ENCODE peak calls at places on chromosomes 2 and 18, in four cellular contexts. N is astrocyte of the spinal cord, D is endothelial cell, Y is bronchial epithelial cell. A is an unnamed sample.

GRCh38 chr2:57139179-57139578 is 907.4 kb upstream of the VRK2 start:
- DNase-seq in N (no peak), D (no peak), Y (peak), A (no peak)

GRCh38 chr2:238462782-238463396 is 36.2 kb downstream of the ASB1 start:
- DNase-seq in Y (peak), D (no peak), N (peak), A (no peak)

GRCh38 chr2:145140658-145141057 is 620.7 kb upstream of the ZEB2 start:
- DNase-seq in Y (no peak), N (no peak), D (no peak), A (no peak)

GRCh38 chr2:69211111-69211510 is 175.9 kb downstream of the GFPT1 start:
- DNase-seq in D (no peak), N (no peak), Y (no peak), A (no peak)

GRCh38 chr18:36095936-36096519 is 28.7 kb upstream of the RPRD1A start:
- DNase-seq in N (peak), D (no peak), Y (peak), A (peak)

GRCh38 chr2:207955456-207955855 is 69.9 kb downstream of the PLEKHM3 start:
- DNase-seq in D (no peak), N (no peak), Y (no peak), A (no peak)

GRCh38 chr2:7007846-7008741 is 90.9 kb downstream of the RNF144A start:
- DNase-seq in Y (no peak), D (no peak), N (peak), A (peak)

GRCh38 chr18:1383465-1383864 is 478.8 kb downstream of the ADCYAP1 start:
- DNase-seq in D (no peak), N (no peak), Y (no peak), A (no peak)

GRCh38 chr18:44536041-44536440 is 144.6 kb upstream of the SETBP1 start:
- DNase-seq in N (peak), D (no peak), Y (peak), A (peak)

GRCh38 chr2:158205215-158205614 is 103.5 kb downstream of the UPP2 start:
- DNase-seq in Y (no peak), N (peak), D (no peak), A (no peak)

GRCh38 chr18:63016270-63016669 is 300.9 kb downstream of the PHLPP1 start:
- DNase-seq in Y (peak), N (peak), D (peak), A (peak)

GRCh38 chr2:169362346-169363026 is at the start of gene LRP2:
- DNase-seq in Y (no peak), N (peak), D (peak), A (no peak)

GRCh38 chr2:190718652-190719526 is 70.0 kb downstream of the NAB1 start:
- DNase-seq in D (no peak), N (peak), Y (peak), A (no peak)

GRCh38 chr2:154837035-154837434 is 138.5 kb downstream of the KCNJ3 start:
- DNase-seq in D (no peak), N (no peak), Y (no peak), A (no peak)

GRCh38 chr18:48994044-48994651 is 43.4 kb upstream of the SMAD7 start:
- DNase-seq in N (peak), D (no peak), Y (peak), A (peak)

GRCh38 chr2:149388120-149388816 is 57.9 kb downstream of the LYPD6 start:
- DNase-seq in N (no peak), Y (no peak), D (no peak), A (no peak)

GRCh38 chr2:107585851-107586250 is 240.8 kb upstream of the RGPD4 start:
- DNase-seq in N (peak), Y (peak), D (no peak), A (no peak)

GRCh38 chr2:225864394-225864793 is 464.9 kb downstream of the NYAP2 start:
- DNase-seq in D (no peak), Y (no peak), N (no peak), A (no peak)

GRCh38 chr2:18910843-18911242 is 321.5 kb upstream of the NT5C1B start:
- DNase-seq in D (no peak), Y (peak), N (peak), A (peak)

GRCh38 chr2:64018715-64019082 is 529 bp downstream of the VPS54 start:
- DNase-seq in D (no peak), Y (peak), N (peak), A (no peak)

GRCh38 chr2:47688561-47688960 is 94.4 kb upstream of the MSH6 start:
- DNase-seq in Y (no peak), D (peak), N (peak), A (no peak)

GRCh38 chr2:25347205-25347815 is 5.6 kb upstream of the DNMT3A start:
- DNase-seq in N (no peak), D (no peak), Y (peak), A (no peak)

GRCh38 chr2:163039266-163039665 is 200.7 kb upstream of the KCNH7 start:
- DNase-seq in N (no peak), D (no peak), Y (no peak), A (no peak)

DNA sequence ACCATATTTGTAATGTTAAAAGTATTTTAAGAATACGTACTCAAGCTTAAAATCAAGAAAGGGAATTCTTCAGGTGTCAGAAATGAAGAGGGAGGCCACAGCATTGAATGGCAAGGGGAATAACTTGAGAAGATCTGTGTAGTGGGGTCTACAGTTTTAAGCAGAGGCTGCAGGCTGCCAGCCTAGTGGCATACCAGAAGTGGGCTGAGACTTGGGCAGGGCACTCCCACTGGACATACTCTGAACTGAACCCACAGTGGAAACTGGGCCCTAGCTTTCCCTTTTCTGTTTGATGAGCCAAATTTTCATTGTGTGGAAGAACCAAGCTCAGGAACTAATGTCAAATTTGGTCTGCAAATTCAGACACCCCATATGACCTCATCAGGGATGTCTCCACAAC is 238.8 kb downstream of the PTPRM start:
- DNase-seq in D (no peak), N (no peak), Y (no peak), A (no peak)
- TF ChIP-seq CTCF in D (peak), N (no peak), Y (no peak), A (no peak)

GRCh38 chr18:78659748-78660147 is 319.9 kb upstream of the SALL3 start:
- DNase-seq in D (no peak), N (no peak), Y (no peak), A (no peak)
- TF ChIP-seq CTCF in D (no peak), N (no peak), Y (no peak), A (no peak)

GRCh38 chr2:122144884-122145283 is 389.4 kb downstream of the TSN start:
- DNase-seq in N (no peak), Y (no peak), D (no peak), A (no peak)

GRCh38 chr2:122150546-122150945 is 395.1 kb downstream of the TSN start:
- DNase-seq in D (no peak), Y (no peak), N (no peak), A (no peak)

GRCh38 chr2:122148128-122148792 is 392.8 kb downstream of the TSN start:
- DNase-seq in D (no peak), N (no peak), Y (no peak), A (no peak)

DNA sequence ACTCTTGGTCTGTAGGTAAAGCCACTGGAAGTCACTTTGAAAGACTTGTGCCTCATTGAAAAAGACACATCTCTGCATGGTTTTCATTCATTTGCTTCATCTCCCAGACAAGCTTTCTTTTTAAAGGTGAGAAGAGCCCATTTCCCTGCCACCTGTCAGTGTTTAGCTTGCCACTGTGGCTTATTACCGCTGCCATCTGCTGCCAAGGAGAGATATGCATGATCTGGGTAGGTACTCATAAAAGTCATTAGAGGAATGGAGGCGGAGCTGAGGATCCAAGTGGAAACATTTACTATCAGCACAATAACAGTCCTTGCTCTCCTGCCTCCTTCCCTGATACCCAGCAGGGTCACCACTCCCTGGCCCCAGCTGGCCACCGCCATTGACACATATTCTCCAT is 390.4 kb downstream of the TSN start:
- DNase-seq in N (no peak), Y (no peak), D (no peak), A (no peak)
- TF ChIP-seq CTCF in N (no peak), Y (no peak), D (no peak), A (no peak)

GRCh38 chr2:146412625-146413024 is 1432.2 kb upstream of the ACVR2A start:
- DNase-seq in N (no peak), D (no peak), Y (no peak), A (no peak)
- TF ChIP-seq CTCF in N (no peak), D (peak), Y (no peak), A (no peak)

GRCh38 chr2:174076040-174076439 is 110.9 kb upstream of the SP3 start:
- DNase-seq in Y (peak), D (no peak), N (no peak), A (no peak)

GRCh38 chr2:174076948-174077347 is 111.8 kb upstream of the SP3 start:
- DNase-seq in Y (no peak), N (no peak), D (no peak), A (no peak)

GRCh38 chr2:174080672-174081121 is 115.5 kb upstream of the SP3 start:
- DNase-seq in N (no peak), D (no peak), Y (no peak), A (no peak)

GRCh38 chr2:174074831-174075230 is 109.7 kb upstream of the SP3 start:
- DNase-seq in Y (no peak), D (no peak), N (no peak), A (no peak)

DNA sequence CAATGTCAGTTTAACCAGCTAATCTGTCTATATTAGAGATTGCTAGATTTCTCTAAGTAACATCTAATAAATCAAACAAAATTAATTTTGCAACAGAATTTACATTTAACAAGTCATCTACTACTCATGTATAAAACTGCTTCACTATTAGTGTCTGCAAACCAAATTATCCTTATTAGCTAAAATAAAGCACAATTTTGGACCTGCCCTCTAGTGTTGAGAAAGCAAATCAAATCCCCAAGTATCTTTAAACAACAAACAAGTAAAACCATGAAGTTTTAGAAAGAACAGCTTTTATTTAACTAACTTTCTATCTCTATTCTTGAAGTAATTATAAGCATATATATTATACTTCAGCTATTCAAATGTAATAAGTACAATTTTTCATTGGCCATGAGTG is 113.1 kb upstream of the SP3 start:
- DNase-seq in D (no peak), Y (no peak), N (peak), A (no peak)
- TF ChIP-seq CTCF in D (peak), Y (peak), N (peak), A (peak)

GRCh38 chr2:11835403-11835802 is 89.0 kb downstream of the LPIN1 start:
- DNase-seq in N (no peak), Y (no peak), D (no peak), A (no peak)
- TF ChIP-seq CTCF in N (peak), Y (no peak), D (no peak), A (no peak)

A was measured in AG09319.